ENCODE peak calls at places on chromosomes 6 and 20, in nine cellular contexts. H is midbrain; N is ascending aorta; Y is NAMALWA; D is mucosa of descending colon; S is astrocyte of the cerebellum; A is H9; P is naive thymus-derived CD8-positive, alpha-beta T cell; M is activated CD4-positive, alpha-beta T cell treated with anti-CD3 and anti-CD28 coated beads for 36 hours. G is an unnamed sample.

GRCh38 chr6:13397359-13398080 is 69.2 kb upstream of the TBC1D7 start:
- DNase-seq in H (no peak), N (no peak), Y (peak), D (peak), S (no peak), A (no peak), P (no peak), M (no peak), G (no peak)

GRCh38 chr6:117506180-117506835 is 23.8 kb downstream of the DCBLD1 start:
- DNase-seq in H (no peak), N (no peak), Y (no peak), D (no peak), S (peak), A (no peak), P (no peak), M (no peak), G (no peak)

GRCh38 chr6:24719125-24719931 is at the start of gene C6orf62:
- DNase-seq in H (peak), N (no peak), Y (peak), D (peak), S (no peak), A (no peak), P (peak), M (peak), G (peak)

GRCh38 chr20:44615169-44615791 is 32.9 kb downstream of the PKIG start:
- DNase-seq in H (no peak), N (no peak), Y (peak), D (peak), S (no peak), A (no peak), P (peak), M (peak), G (no peak)

GRCh38 chr20:9241232-9241692 is 172.4 kb downstream of the PLCB4 start:
- DNase-seq in H (no peak), N (no peak), Y (no peak), D (no peak), S (peak), A (no peak), P (no peak), M (no peak), G (no peak)

GRCh38 chr20:23125625-23126191 is 39.6 kb upstream of the CD93 start:
- DNase-seq in H (peak), N (no peak), Y (peak), D (peak), S (no peak), A (no peak), P (no peak), M (no peak), G (no peak)

GRCh38 chr6:75296811-75297779 is 12.5 kb upstream of the TMEM30A start:
- DNase-seq in H (peak), N (no peak), Y (peak), D (no peak), S (peak), A (no peak), P (no peak), M (no peak), G (peak)

GRCh38 chr6:109258129-109258528 is 124.1 kb downstream of the CD164 start:
- DNase-seq in H (no peak), N (no peak), Y (no peak), D (no peak), S (no peak), A (no peak), P (no peak), M (no peak), G (no peak)

GRCh38 chr6:29628419-29629281 is 4.3 kb downstream of the GABBR1 start:
- DNase-seq in H (peak), N (peak), Y (peak), D (peak), S (peak), A (peak), P (no peak), M (peak), G (peak)

GRCh38 chr20:25549172-25549865 is 36.0 kb downstream of the NINL start:
- DNase-seq in H (no peak), N (no peak), Y (no peak), D (no peak), S (no peak), A (no peak), P (no peak), M (no peak), G (no peak)

GRCh38 chr6:132227937-132228336 is 173.3 kb downstream of the MOXD1 start:
- DNase-seq in H (no peak), N (no peak), Y (no peak), D (no peak), S (peak), A (no peak), P (no peak), M (no peak), G (no peak)

GRCh38 chr6:81895511-81896185 is 143.2 kb upstream of the TENT5A start:
- DNase-seq in H (no peak), N (no peak), Y (no peak), D (no peak), S (peak), A (no peak), P (no peak), M (no peak), G (no peak)

GRCh38 chr6:81531869-81532561 is 220.5 kb downstream of the TENT5A start:
- DNase-seq in H (no peak), N (no peak), Y (no peak), D (no peak), S (no peak), A (no peak), P (no peak), M (no peak), G (no peak)

GRCh38 chr20:32582659-32583580 is 2.2 kb downstream of the NOL4L start:
- DNase-seq in H (peak), N (no peak), Y (no peak), D (no peak), S (no peak), A (no peak), P (no peak), M (peak), G (peak)

GRCh38 chr6:155014715-155015300 is 19.7 kb downstream of the TIAM2 start:
- DNase-seq in H (no peak), N (no peak), Y (no peak), D (no peak), S (peak), A (no peak), P (no peak), M (no peak), G (no peak)

GRCh38 chr6:17197607-17198006 is 83.6 kb upstream of the RBM24 start:
- DNase-seq in H (no peak), N (no peak), Y (no peak), D (no peak), S (no peak), A (no peak), P (no peak), M (no peak), G (no peak)

GRCh38 chr6:113856571-113857564 is at the start of gene MARCKS:
- DNase-seq in H (peak), N (peak), Y (peak), D (peak), S (peak), A (peak), P (no peak), M (peak), G (peak)

GRCh38 chr6:6798430-6798829 is 209.9 kb downstream of the LY86 start:
- DNase-seq in H (no peak), N (no peak), Y (no peak), D (no peak), S (no peak), A (no peak), P (no peak), M (peak), G (no peak)

GRCh38 chr6:170234419-170234818 is 56.5 kb downstream of the DLL1 start:
- DNase-seq in H (no peak), N (no peak), Y (no peak), D (no peak), S (no peak), A (no peak), P (no peak), M (no peak), G (no peak)

GRCh38 chr6:105780146-105780860 is 305.8 kb upstream of the PRDM1 start:
- DNase-seq in H (no peak), N (no peak), Y (no peak), D (no peak), S (no peak), A (no peak), P (no peak), M (no peak), G (no peak)

GRCh38 chr6:162620067-162620466 is 107.5 kb downstream of the PRKN start:
- DNase-seq in H (no peak), N (no peak), Y (no peak), D (no peak), S (no peak), A (no peak), P (no peak), M (no peak), G (no peak)

GRCh38 chr6:129608886-129609540 is 101.0 kb downstream of the ARHGAP18 start:
- DNase-seq in H (no peak), N (no peak), Y (no peak), D (no peak), S (no peak), A (no peak), P (no peak), M (no peak), G (no peak)

GRCh38 chr20:7136886-7137285 is 369.4 kb downstream of the BMP2 start:
- DNase-seq in H (no peak), N (no peak), Y (no peak), D (no peak), S (no peak), A (no peak), P (no peak), M (no peak), G (no peak)

GRCh38 chr6:36200998-36201596 is 4.6 kb downstream of the BRPF3 start:
- DNase-seq in H (no peak), N (no peak), Y (no peak), D (no peak), S (no peak), A (no peak), P (no peak), M (no peak), G (no peak)

GRCh38 chr6:3518356-3518841 is 61.5 kb upstream of the SLC22A23 start:
- DNase-seq in H (no peak), N (no peak), Y (no peak), D (peak), S (peak), A (peak), P (no peak), M (no peak), G (no peak)

GRCh38 chr6:168627798-168628551 is 187.0 kb downstream of the SMOC2 start:
- DNase-seq in H (no peak), N (no peak), Y (no peak), D (no peak), S (no peak), A (no peak), P (no peak), M (no peak), G (no peak)